ENCODE peak calls at places on chromosomes 1 and 21, in seven cellular contexts. X is mesendoderm, N is neural progenitor cell, A is substantia nigra, J is Peyer's patch, F is IMR-90, W is psoas muscle. S is an unnamed sample.

GRCh38 chr21:36854391-36854790 is 112.1 kb downstream of the HLCS start:
- DNase-seq in A (peak), W (no peak), X (peak), N (peak), J (no peak), F (peak), S (peak)

GRCh38 chr21:41758550-41758949 is 8.3 kb downstream of the RIPK4 start:
- DNase-seq in W (no peak), J (no peak), X (no peak), A (no peak), F (no peak), N (no peak), S (no peak)

GRCh38 chr1:151935154-151935553 is 25.8 kb upstream of the THEM4 start:
- DNase-seq in X (peak), J (no peak), W (no peak), N (no peak), A (no peak), F (peak), S (no peak)

GRCh38 chr1:56527548-56528302 is 51.6 kb downstream of the PLPP3 start:
- DNase-seq in A (no peak), X (peak), W (no peak), F (no peak), N (no peak), J (no peak), S (peak)

GRCh38 chr21:22575165-22575584 is 1577.0 kb downstream of the NCAM2 start:
- DNase-seq in F (no peak), X (peak), J (no peak), N (peak), A (no peak), W (no peak), S (peak)

GRCh38 chr1:88802950-88803349 is 88.4 kb downstream of the GTF2B start:
- DNase-seq in N (no peak), W (no peak), A (no peak), F (peak), J (no peak), X (no peak), S (no peak)

GRCh38 chr1:1431845-1432565 is 3.5 kb upstream of the VWA1 start:
- DNase-seq in X (peak), W (peak), J (no peak), A (no peak), F (no peak), N (peak), S (no peak)

GRCh38 chr1:182795563-182796228 is 6.1 kb downstream of the NPL start:
- DNase-seq in F (no peak), W (no peak), X (no peak), J (no peak), N (no peak), A (no peak), S (no peak)

GRCh38 chr1:77100870-77101269 is 118.4 kb downstream of the PIGK start:
- DNase-seq in W (no peak), A (no peak), N (peak), X (no peak), F (peak), J (no peak), S (no peak)

GRCh38 chr1:16618719-16619118 is 5.4 kb upstream of the NBPF1 start:
- DNase-seq in N (peak), J (peak), F (no peak), A (no peak), W (peak), X (peak), S (no peak)

GRCh38 chr1:7218210-7218832 is 433.1 kb downstream of the CAMTA1 start:
- DNase-seq in W (no peak), J (peak), F (peak), X (peak), N (peak), A (no peak), S (peak)

GRCh38 chr1:101207891-101208290 is 28.9 kb upstream of the S1PR1 start:
- DNase-seq in N (no peak), W (no peak), A (peak), J (no peak), F (peak), X (no peak), S (no peak)

GRCh38 chr1:6614019-6614952 is 755 bp downstream of the PHF13 start:
- DNase-seq in W (peak), A (peak), J (peak), F (peak), N (peak), X (peak), S (peak)

DNA sequence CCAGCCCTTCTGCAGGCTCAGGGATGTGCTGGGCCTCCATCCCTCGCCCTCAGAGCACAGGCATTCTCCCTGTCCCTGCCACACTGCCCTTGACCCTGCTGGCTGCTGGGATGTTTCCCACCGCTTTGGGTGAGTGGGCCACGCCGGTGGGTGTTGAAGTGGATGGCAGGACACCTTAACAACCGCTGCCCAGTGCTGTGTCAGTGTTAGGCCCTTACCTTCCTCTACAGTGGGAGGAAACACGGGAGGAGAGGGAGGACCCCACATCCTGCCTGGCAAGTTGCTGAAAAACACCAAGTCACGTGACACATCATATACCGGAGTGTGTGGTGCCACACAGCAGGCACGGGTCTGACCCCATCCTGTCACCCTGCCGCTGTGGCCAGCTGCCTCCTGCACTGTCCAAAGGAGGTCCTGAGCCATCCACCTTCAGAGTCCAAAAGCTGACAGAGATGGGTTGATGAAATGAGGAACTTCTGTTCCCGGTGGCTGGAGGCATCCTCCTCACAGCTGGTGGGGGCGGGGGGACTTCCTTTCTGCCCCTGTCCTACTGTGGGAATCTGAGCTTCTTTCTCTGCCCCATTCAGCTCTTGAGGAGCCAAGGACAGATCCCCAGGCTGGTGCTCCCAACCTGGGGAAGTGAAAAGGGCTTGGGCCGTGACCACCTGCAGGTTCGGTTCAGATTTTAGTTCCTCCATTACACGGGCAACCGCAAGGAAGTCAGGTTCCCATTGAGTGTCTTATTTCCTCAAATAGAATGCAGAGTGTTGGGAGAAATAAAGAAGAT is 3.2 kb upstream of the THEMIS2 start:
- DNase-seq in J (peak), F (no peak), N (no peak), X (no peak), W (peak), A (no peak), S (peak)
- H3K27ac ChIP-seq in J (peak), F (no peak), N (no peak), X (no peak), W (no peak), A (peak), S (no peak)

GRCh38 chr1:167431909-167432650 is 86.2 kb downstream of the CD247 start:
- DNase-seq in W (no peak), A (no peak), X (no peak), N (no peak), F (no peak), J (no peak), S (no peak)

GRCh38 chr1:167430849-167431242 is 87.5 kb downstream of the CD247 start:
- DNase-seq in J (no peak), X (no peak), W (no peak), F (no peak), N (no peak), A (no peak), S (no peak)

GRCh38 chr1:167429612-167430011 is 88.7 kb downstream of the CD247 start:
- DNase-seq in W (no peak), X (no peak), N (no peak), F (no peak), A (no peak), J (no peak), S (peak)

GRCh38 chr1:167431261-167431908 is 86.9 kb downstream of the CD247 start:
- DNase-seq in X (no peak), F (no peak), A (no peak), J (no peak), W (no peak), N (peak), S (no peak)

GRCh38 chr1:167430134-167430848 is 88.0 kb downstream of the CD247 start:
- DNase-seq in F (no peak), N (no peak), W (no peak), X (no peak), A (no peak), J (peak), S (peak)
- H3K27ac ChIP-seq in F (no peak), N (no peak), W (no peak), X (no peak), A (no peak), J (no peak), S (peak)

GRCh38 chr1:155141799-155142198 is 1.5 kb upstream of the DPM3 start:
- DNase-seq in F (no peak), N (no peak), W (no peak), J (no peak), X (no peak), A (no peak), S (no peak)
- H3K27ac ChIP-seq in F (no peak), N (no peak), W (no peak), J (no peak), X (no peak), A (no peak), S (no peak)

GRCh38 chr1:35053433-35053832 is 21.7 kb upstream of the ZMYM6 start:
- DNase-seq in J (no peak), X (no peak), N (no peak), F (no peak), A (no peak), W (no peak), S (no peak)
- H3K27ac ChIP-seq in J (no peak), X (no peak), N (no peak), F (no peak), A (no peak), W (no peak), S (no peak)

DNA sequence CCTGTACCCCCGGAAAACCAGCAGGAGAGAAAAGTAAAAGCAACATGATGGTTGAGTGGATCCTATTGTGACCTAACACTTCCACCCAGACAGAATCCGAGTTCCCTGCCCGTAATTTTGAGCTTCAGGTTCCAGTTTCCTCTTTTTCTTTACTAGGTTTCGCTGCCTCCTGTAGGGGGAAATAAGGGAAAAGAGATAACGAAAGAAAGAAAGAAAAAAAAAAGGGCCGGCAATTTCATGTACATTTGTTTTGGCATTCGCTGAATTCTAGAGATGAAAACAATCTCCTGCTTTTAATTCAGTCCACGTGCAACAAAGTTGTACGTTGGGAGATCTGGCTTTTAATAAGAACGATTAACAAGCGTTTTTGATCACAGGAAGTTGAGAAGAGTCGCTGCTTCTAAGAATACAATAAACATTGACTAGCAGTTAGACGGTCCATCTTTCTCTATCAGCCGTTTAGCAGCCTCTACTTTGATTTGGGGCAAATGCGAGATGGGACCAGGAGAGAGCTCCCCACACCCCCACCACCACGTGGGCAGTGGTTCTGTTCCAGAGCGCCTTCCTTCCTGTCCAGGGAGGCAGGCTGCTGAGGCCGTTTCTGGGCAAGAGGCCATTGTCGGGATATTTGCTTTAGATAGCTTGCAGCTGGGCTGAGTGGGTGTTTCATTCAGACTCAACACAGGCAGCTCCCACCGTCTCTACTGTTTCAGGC is 155.9 kb upstream of the RUNX1 start:
- DNase-seq in W (peak), X (peak), F (peak), N (no peak), A (peak), J (peak), S (no peak)
- H3K27ac ChIP-seq in W (peak), X (no peak), F (peak), N (no peak), A (peak), J (peak), S (no peak)

DNA sequence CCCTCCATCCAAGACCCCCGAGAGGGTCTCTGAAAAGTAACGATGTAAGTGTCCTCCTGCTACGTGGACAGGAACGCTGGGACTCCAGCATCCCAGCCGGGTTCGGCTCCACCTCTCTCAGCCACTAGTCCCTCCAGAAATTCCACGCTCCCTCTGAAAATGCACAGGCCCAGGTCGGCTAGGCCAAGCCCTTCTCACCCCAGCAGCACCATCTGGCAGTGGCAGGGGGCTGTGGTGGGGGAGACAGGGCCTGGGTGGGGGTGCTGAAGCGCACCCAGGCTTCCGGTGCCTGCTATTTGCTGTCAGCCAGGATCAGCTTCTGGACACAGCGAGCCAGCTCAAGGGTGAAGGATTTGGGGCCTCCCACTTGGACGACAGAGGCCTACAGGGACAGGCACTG is 73.3 kb downstream of the ARHGEF16 start:
- DNase-seq in X (no peak), A (no peak), W (no peak), F (no peak), N (no peak), J (no peak), S (no peak)
- H3K27ac ChIP-seq in X (no peak), A (no peak), W (no peak), F (no peak), N (no peak), J (no peak), S (no peak)

GRCh38 chr21:45994738-45995685 is 13.4 kb downstream of the COL6A1 start:
- DNase-seq in X (no peak), F (no peak), N (no peak), W (peak), J (peak), A (no peak), S (no peak)
- H3K27ac ChIP-seq in X (no peak), F (peak), N (no peak), W (no peak), J (no peak), A (no peak), S (no peak)

GRCh38 chr1:208520700-208521099 is 276.5 kb upstream of the PLXNA2 start:
- DNase-seq in X (no peak), A (no peak), W (no peak), N (no peak), J (no peak), F (no peak), S (no peak)

GRCh38 chr1:208521534-208521933 is 277.4 kb upstream of the PLXNA2 start:
- DNase-seq in X (no peak), N (no peak), A (no peak), W (no peak), F (no peak), J (no peak), S (no peak)

GRCh38 chr1:208513799-208514198 is 269.6 kb upstream of the PLXNA2 start:
- DNase-seq in X (no peak), A (no peak), F (no peak), J (no peak), N (no peak), W (no peak), S (no peak)

GRCh38 chr1:208515123-208515522 is 270.9 kb upstream of the PLXNA2 start:
- DNase-seq in W (no peak), N (no peak), A (no peak), X (no peak), J (no peak), F (no peak), S (no peak)

DNA sequence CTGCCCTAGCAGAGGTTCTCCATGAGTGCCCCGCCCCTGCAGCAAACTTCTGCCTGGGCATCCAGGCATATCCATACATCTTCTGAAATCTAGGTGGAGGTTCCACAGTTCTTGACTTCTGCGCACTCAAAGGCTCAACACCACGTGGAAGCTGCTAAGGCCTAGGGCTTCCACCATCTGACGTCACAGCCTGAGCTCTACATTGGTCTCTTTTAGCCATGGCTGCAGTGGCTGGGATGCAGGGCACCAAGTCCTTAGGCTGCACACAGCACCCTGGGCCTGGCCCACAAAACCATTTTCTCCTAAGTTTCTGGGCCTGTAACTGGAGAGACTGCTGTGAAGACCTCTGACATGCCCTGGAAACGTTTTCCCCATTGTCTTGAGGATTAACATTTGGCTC is 272.6 kb upstream of the PLXNA2 start:
- DNase-seq in N (no peak), W (no peak), J (no peak), F (no peak), X (no peak), A (no peak), S (no peak)
- H3K27ac ChIP-seq in N (no peak), W (no peak), J (no peak), F (no peak), X (no peak), A (no peak), S (no peak)

GRCh38 chr1:31105646-31106045 is 40.1 kb upstream of the PUM1 start:
- DNase-seq in J (no peak), N (no peak), X (no peak), F (peak), A (no peak), W (no peak), S (no peak)

GRCh38 chr1:31099283-31100063 is 34.0 kb upstream of the PUM1 start:
- DNase-seq in X (no peak), J (peak), N (no peak), F (no peak), A (no peak), W (no peak), S (no peak)

GRCh38 chr1:31095985-31096384 is 30.5 kb upstream of the PUM1 start:
- DNase-seq in F (no peak), X (no peak), W (no peak), N (no peak), A (no peak), J (no peak), S (no peak)

GRCh38 chr1:31102501-31102950 is 37.0 kb upstream of the PUM1 start:
- DNase-seq in W (no peak), J (peak), N (no peak), A (no peak), F (peak), X (peak), S (no peak)

DNA sequence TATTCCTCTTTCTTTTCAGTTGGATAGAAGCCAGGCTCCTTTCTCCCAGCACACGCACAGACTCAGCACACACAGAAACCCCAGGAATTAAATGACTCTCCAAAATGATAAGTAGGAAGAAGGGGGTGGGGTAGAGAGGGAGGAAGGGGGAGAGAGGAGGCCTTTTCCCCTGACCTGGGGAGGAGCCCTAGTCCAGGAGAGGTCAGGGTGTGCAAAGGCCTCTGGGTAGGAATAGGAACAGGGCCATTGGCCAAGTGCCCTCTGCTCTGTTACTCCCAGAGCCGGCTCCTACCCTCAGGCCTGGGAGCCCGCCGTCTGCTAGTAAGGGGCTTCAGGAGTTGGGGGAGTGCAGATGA is 35.6 kb upstream of the PUM1 start:
- DNase-seq in J (no peak), A (no peak), N (no peak), W (no peak), X (peak), F (peak), S (no peak)
- H3K27ac ChIP-seq in J (no peak), A (no peak), N (no peak), W (no peak), X (no peak), F (no peak), S (no peak)